ENCODE peak calls at places on chromosomes 1 and 21, in six cellular contexts. One of them, this sample, is unnamed. For H3K27me3 and H3K4me1, the result is how much of the 10 kb centered on the place peaks cover.

GRCh38 chr1:28343405-28343804 is 14.6 kb downstream of the MED18 start:
- DNase-seq in tibial nerve: no peak
- DNase-seq in suprapubic skin: no peak
- DNase-seq in ovary: no peak
- DNase-seq in GM12878: no peak
- DNase-seq in transverse colon: no peak
- DNase-seq in this sample: no peak

GRCh38 chr21:34553199-34553952 is 41.4 kb upstream of the KCNE1 start:
- DNase-seq in tibial nerve: no peak
- DNase-seq in suprapubic skin: no peak
- DNase-seq in ovary: no peak
- DNase-seq in GM12878: no peak
- DNase-seq in transverse colon: no peak
- DNase-seq in this sample: no peak

GRCh38 chr1:161738627-161739287 is 10.8 kb upstream of the DUSP12 start:
- DNase-seq in tibial nerve: peak
- DNase-seq in suprapubic skin: no peak
- DNase-seq in ovary: no peak
- DNase-seq in GM12878: peak
- DNase-seq in transverse colon: peak
- DNase-seq in this sample: peak

GRCh38 chr1:182587087-182587486 is 2.0 kb downstream of the RNASEL start:
- DNase-seq in tibial nerve: no peak
- DNase-seq in suprapubic skin: no peak
- DNase-seq in ovary: no peak
- DNase-seq in GM12878: no peak
- DNase-seq in transverse colon: no peak
- DNase-seq in this sample: no peak

GRCh38 chr1:61139324-61140055 is 57.1 kb downstream of the NFIA start:
- DNase-seq in tibial nerve: no peak
- DNase-seq in suprapubic skin: no peak
- DNase-seq in ovary: no peak
- DNase-seq in GM12878: no peak
- DNase-seq in transverse colon: no peak
- DNase-seq in this sample: no peak

GRCh38 chr1:53467391-53467790 is 8.2 kb downstream of the DMRTB1 start:
- DNase-seq in tibial nerve: no peak
- DNase-seq in suprapubic skin: peak
- DNase-seq in ovary: no peak
- DNase-seq in GM12878: no peak
- DNase-seq in transverse colon: no peak
- DNase-seq in this sample: no peak

GRCh38 chr1:96771847-96772246 is 50.3 kb downstream of the PTBP2 start:
- DNase-seq in tibial nerve: no peak
- DNase-seq in suprapubic skin: no peak
- DNase-seq in ovary: no peak
- DNase-seq in GM12878: no peak
- DNase-seq in transverse colon: no peak
- DNase-seq in this sample: no peak

GRCh38 chr1:20496241-20496661 is 10.2 kb upstream of the CAMK2N1 start:
- DNase-seq in tibial nerve: no peak
- DNase-seq in suprapubic skin: no peak
- DNase-seq in ovary: no peak
- DNase-seq in GM12878: no peak
- DNase-seq in transverse colon: no peak
- DNase-seq in this sample: no peak

GRCh38 chr1:32353886-32354570 is 8.3 kb downstream of the FAM229A start:
- DNase-seq in tibial nerve: no peak
- DNase-seq in suprapubic skin: no peak
- DNase-seq in ovary: peak
- DNase-seq in GM12878: no peak
- DNase-seq in transverse colon: no peak
- DNase-seq in this sample: no peak

GRCh38 chr21:34970126-34970525 is 79.0 kb downstream of the RUNX1 start:
- DNase-seq in tibial nerve: no peak
- DNase-seq in suprapubic skin: no peak
- DNase-seq in ovary: no peak
- DNase-seq in GM12878: no peak
- DNase-seq in transverse colon: no peak
- DNase-seq in this sample: no peak

GRCh38 chr1:178784131-178784536 is 59.1 kb downstream of the RALGPS2 start:
- DNase-seq in tibial nerve: no peak
- DNase-seq in suprapubic skin: no peak
- DNase-seq in ovary: no peak
- DNase-seq in GM12878: no peak
- DNase-seq in transverse colon: no peak
- DNase-seq in this sample: no peak

GRCh38 chr1:48371598-48371997 is 100.4 kb downstream of the SPATA6 start:
- DNase-seq in tibial nerve: no peak
- DNase-seq in suprapubic skin: no peak
- DNase-seq in ovary: no peak
- DNase-seq in GM12878: no peak
- DNase-seq in transverse colon: no peak
- DNase-seq in this sample: no peak

GRCh38 chr1:156641761-156642264 is at the start of gene BCAN:
- DNase-seq in tibial nerve: no peak
- DNase-seq in suprapubic skin: no peak
- DNase-seq in ovary: no peak
- DNase-seq in GM12878: no peak
- DNase-seq in transverse colon: no peak
- DNase-seq in this sample: no peak

GRCh38 chr1:20533635-20534034 is 18.7 kb upstream of the FAM43B start:
- DNase-seq in tibial nerve: no peak
- DNase-seq in suprapubic skin: no peak
- DNase-seq in ovary: no peak
- DNase-seq in GM12878: no peak
- DNase-seq in transverse colon: no peak
- DNase-seq in this sample: no peak

GRCh38 chr1:223731076-223731770 is 18.9 kb downstream of the CAPN2 start:
- DNase-seq in tibial nerve: peak
- DNase-seq in suprapubic skin: no peak
- DNase-seq in ovary: peak
- DNase-seq in GM12878: no peak
- DNase-seq in transverse colon: peak
- DNase-seq in this sample: peak

GRCh38 chr1:1939296-1940122 is 20.4 kb upstream of the TMEM52 start:
- DNase-seq in tibial nerve: no peak
- DNase-seq in suprapubic skin: no peak
- DNase-seq in ovary: no peak
- DNase-seq in GM12878: no peak
- DNase-seq in transverse colon: no peak
- DNase-seq in this sample: no peak

GRCh38 chr1:150429805-150430204 is 57.4 kb upstream of the TARS2 start:
- DNase-seq in tibial nerve: no peak
- DNase-seq in suprapubic skin: no peak
- DNase-seq in ovary: no peak
- DNase-seq in GM12878: no peak
- DNase-seq in transverse colon: no peak
- DNase-seq in this sample: no peak

GRCh38 chr1:8344893-8345507 is 27.1 kb downstream of the SLC45A1 start:
- DNase-seq in tibial nerve: no peak
- DNase-seq in suprapubic skin: no peak
- DNase-seq in ovary: no peak
- DNase-seq in GM12878: no peak
- DNase-seq in transverse colon: no peak
- DNase-seq in this sample: no peak

GRCh38 chr1:62621907-62622306 is 24.6 kb downstream of the ANGPTL3 start:
- DNase-seq in tibial nerve: peak
- DNase-seq in suprapubic skin: no peak
- DNase-seq in ovary: peak
- DNase-seq in GM12878: peak
- DNase-seq in transverse colon: no peak
- DNase-seq in this sample: no peak

GRCh38 chr21:32386195-32386870 is 6.5 kb downstream of the URB1 start:
- DNase-seq in tibial nerve: no peak
- DNase-seq in suprapubic skin: no peak
- DNase-seq in ovary: no peak
- DNase-seq in GM12878: no peak
- DNase-seq in transverse colon: no peak
- DNase-seq in this sample: peak

GRCh38 chr1:203673550-203674411 is 47.1 kb downstream of the ATP2B4 start:
- DNase-seq in tibial nerve: peak
- DNase-seq in suprapubic skin: no peak
- DNase-seq in ovary: peak
- DNase-seq in GM12878: no peak
- DNase-seq in transverse colon: peak
- DNase-seq in this sample: peak

GRCh38 chr1:24043345-24044032 is 63.4 kb upstream of the SRSF10 start:
- DNase-seq in tibial nerve: no peak
- DNase-seq in suprapubic skin: no peak
- DNase-seq in ovary: no peak
- DNase-seq in GM12878: no peak
- DNase-seq in transverse colon: no peak
- DNase-seq in this sample: no peak

GRCh38 chr1:44848456-44849181 is 5.6 kb upstream of the PTCH2 start:
- DNase-seq in tibial nerve: no peak
- DNase-seq in suprapubic skin: no peak
- DNase-seq in ovary: no peak
- DNase-seq in GM12878: no peak
- DNase-seq in transverse colon: no peak
- DNase-seq in this sample: no peak

GRCh38 chr1:227316941-227317540 is 1.3 kb downstream of the CDC42BPA start:
- DNase-seq in tibial nerve: no peak
- DNase-seq in suprapubic skin: no peak
- DNase-seq in ovary: no peak
- DNase-seq in GM12878: no peak
- DNase-seq in transverse colon: no peak
- DNase-seq in this sample: no peak

GRCh38 chr1:22914633-22915217 is 57.9 kb downstream of the LACTBL1 start:
- DNase-seq in tibial nerve: no peak
- DNase-seq in suprapubic skin: no peak
- DNase-seq in ovary: no peak
- DNase-seq in GM12878: no peak
- DNase-seq in transverse colon: no peak
- DNase-seq in this sample: no peak

GRCh38 chr1:23103001-23103879 is 65.4 kb downstream of the LUZP1 start:
- DNase-seq in tibial nerve: no peak
- DNase-seq in suprapubic skin: no peak
- DNase-seq in ovary: no peak
- DNase-seq in GM12878: no peak
- DNase-seq in transverse colon: peak
- DNase-seq in this sample: no peak

GRCh38 chr1:212926364-212926757 is 24.0 kb upstream of the VASH2 start:
- DNase-seq in tibial nerve: no peak
- DNase-seq in suprapubic skin: no peak
- DNase-seq in ovary: no peak
- DNase-seq in GM12878: no peak
- DNase-seq in transverse colon: no peak
- DNase-seq in this sample: no peak

GRCh38 chr1:212934050-212934449 is 16.3 kb upstream of the VASH2 start:
- DNase-seq in tibial nerve: no peak
- DNase-seq in suprapubic skin: no peak
- DNase-seq in ovary: no peak
- DNase-seq in GM12878: no peak
- DNase-seq in transverse colon: no peak
- DNase-seq in this sample: no peak

GRCh38 chr1:212930986-212931678 is 19.2 kb upstream of the VASH2 start:
- DNase-seq in tibial nerve: no peak
- DNase-seq in suprapubic skin: no peak
- DNase-seq in ovary: no peak
- DNase-seq in GM12878: no peak
- DNase-seq in transverse colon: no peak
- DNase-seq in this sample: no peak

GRCh38 chr1:212928323-212929281 is 21.7 kb upstream of the VASH2 start:
- DNase-seq in tibial nerve: no peak
- DNase-seq in suprapubic skin: no peak
- DNase-seq in ovary: no peak
- DNase-seq in GM12878: peak
- DNase-seq in transverse colon: no peak
- DNase-seq in this sample: no peak
- TF ChIP-seq EP300 in tibial nerve: no peak
- TF ChIP-seq EP300 in suprapubic skin: no peak
- TF ChIP-seq EP300 in ovary: no peak
- TF ChIP-seq EP300 in GM12878: no peak
- TF ChIP-seq EP300 in transverse colon: no peak
- TF ChIP-seq EP300 in this sample: no peak

GRCh38 chr1:200873671-200874397 is 1.1 kb downstream of the GPR25 start:
- DNase-seq in tibial nerve: no peak
- DNase-seq in suprapubic skin: no peak
- DNase-seq in ovary: no peak
- DNase-seq in GM12878: no peak
- DNase-seq in transverse colon: no peak
- DNase-seq in this sample: no peak
- H3K27me3 ChIP-seq in tibial nerve: under half
- H3K27me3 ChIP-seq in suprapubic skin: half or more
- H3K27me3 ChIP-seq in ovary: under half
- H3K27me3 ChIP-seq in GM12878: under half
- H3K27me3 ChIP-seq in transverse colon: half or more
- H3K27me3 ChIP-seq in this sample: under half

GRCh38 chr1:201752333-201752732 is 76.6 kb upstream of the IPO9 start:
- DNase-seq in tibial nerve: no peak
- DNase-seq in suprapubic skin: no peak
- DNase-seq in ovary: no peak
- DNase-seq in GM12878: no peak
- DNase-seq in transverse colon: no peak
- DNase-seq in this sample: no peak
- H3K4me1 ChIP-seq in tibial nerve: half or more
- H3K4me1 ChIP-seq in suprapubic skin: under half
- H3K4me1 ChIP-seq in ovary: under half
- H3K4me1 ChIP-seq in GM12878: under half
- H3K4me1 ChIP-seq in transverse colon: under half
- H3K4me1 ChIP-seq in this sample: under half

DNA sequence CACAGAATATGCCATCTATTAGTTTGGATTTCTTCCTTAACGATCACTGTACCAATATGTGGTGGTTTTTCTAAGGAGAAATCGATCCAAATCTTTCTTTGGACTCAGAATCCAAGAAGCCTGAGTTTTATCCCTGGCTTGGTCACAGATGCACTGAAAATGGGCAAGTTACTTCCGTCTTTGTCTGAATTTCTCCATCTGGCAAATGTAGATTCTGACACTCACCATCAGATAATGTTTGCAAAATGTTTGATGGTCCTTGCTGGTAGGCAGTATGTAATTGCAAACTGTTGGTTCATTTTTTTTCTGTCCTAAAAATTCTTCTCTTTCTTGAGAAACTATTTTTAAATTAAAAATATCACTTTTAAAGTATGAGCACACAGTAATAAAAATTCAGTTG is 115.0 kb downstream of the TSEN15 start:
- DNase-seq in tibial nerve: no peak
- DNase-seq in suprapubic skin: no peak
- DNase-seq in ovary: no peak
- DNase-seq in GM12878: no peak
- DNase-seq in transverse colon: no peak
- DNase-seq in this sample: no peak
- TF ChIP-seq EP300 in tibial nerve: no peak
- TF ChIP-seq EP300 in suprapubic skin: no peak
- TF ChIP-seq EP300 in ovary: no peak
- TF ChIP-seq EP300 in GM12878: no peak
- TF ChIP-seq EP300 in transverse colon: no peak
- TF ChIP-seq EP300 in this sample: no peak

DNA sequence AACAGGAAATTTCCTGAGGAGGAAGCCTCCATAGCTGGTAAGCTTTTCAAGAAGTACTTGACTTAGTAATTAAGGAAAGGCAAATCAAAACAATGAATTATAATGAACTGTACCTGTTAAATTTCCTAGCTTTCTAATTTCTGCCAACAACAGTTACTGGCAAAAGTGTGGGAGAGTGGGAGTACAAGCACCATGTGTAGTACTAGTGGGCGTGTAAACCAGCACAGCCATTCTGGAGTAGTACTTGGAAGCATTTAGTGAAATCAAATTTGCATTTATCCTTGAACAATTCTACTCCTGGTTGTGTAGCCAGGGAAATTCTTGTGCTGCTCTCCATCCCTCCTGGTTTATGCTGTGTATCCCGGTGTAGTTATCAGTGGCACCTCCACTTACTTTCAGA is 190.8 kb downstream of the PRDM2 start:
- DNase-seq in tibial nerve: no peak
- DNase-seq in suprapubic skin: no peak
- DNase-seq in ovary: no peak
- DNase-seq in GM12878: no peak
- DNase-seq in transverse colon: no peak
- DNase-seq in this sample: no peak
- H3K27me3 ChIP-seq in tibial nerve: under half
- H3K27me3 ChIP-seq in suprapubic skin: half or more
- H3K27me3 ChIP-seq in ovary: under half
- H3K27me3 ChIP-seq in GM12878: under half
- H3K27me3 ChIP-seq in transverse colon: under half
- H3K27me3 ChIP-seq in this sample: under half

This sample was measured in stomach.